ENCODE peak calls at places on chromosomes 11 and 22, in seven cellular contexts. K, E, B, O, C, Z and V are unnamed samples.

GRCh38 chr11:64043545-64043944 is 7.8 kb downstream of the FLRT1 start:
- DNase-seq in K (no peak), E (no peak), B (no peak), O (no peak), C (no peak), Z (no peak), V (no peak)

GRCh38 chr11:73391665-73392064 is 15.5 kb downstream of the RELT start:
- DNase-seq in K (no peak), E (no peak), B (no peak), O (no peak), C (no peak), Z (no peak), V (no peak)

GRCh38 chr22:35838849-35839646 is 121.4 kb downstream of the APOL5 start:
- DNase-seq in K (no peak), E (no peak), B (peak; percentile 24), O (peak; percentile 45), C (no peak), Z (no peak), V (peak; percentile 50)

GRCh38 chr11:59754494-59754858 is 700 bp upstream of the STX3 start:
- DNase-seq in K (peak; percentile 39), E (no peak), B (no peak), O (no peak), C (no peak), Z (no peak), V (no peak)

GRCh38 chr11:32259641-32260081 is 168.8 kb downstream of the RCN1 start:
- DNase-seq in K (no peak), E (no peak), B (no peak), O (no peak), C (no peak), Z (peak; percentile 62), V (peak; percentile 31)

GRCh38 chr22:16699336-16699735 is 106.7 kb upstream of the CCT8L2 start:
- DNase-seq in K (no peak), E (no peak), B (no peak), O (no peak), C (no peak), Z (no peak), V (no peak)

GRCh38 chr11:127931811-127932210 is 655.5 kb downstream of the ETS1 start:
- DNase-seq in K (no peak), E (no peak), B (no peak), O (no peak), C (no peak), Z (no peak), V (no peak)

GRCh38 chr11:96215094-96215782 is 127.8 kb downstream of the MAML2 start:
- DNase-seq in K (no peak), E (no peak), B (no peak), O (no peak), C (no peak), Z (peak; percentile 72), V (no peak)

GRCh38 chr11:71321433-71322191 is 69.2 kb upstream of the SHANK2 start:
- DNase-seq in K (no peak), E (no peak), B (no peak), O (no peak), C (no peak), Z (no peak), V (no peak)

GRCh38 chr22:48154169-48154942 is 1391.9 kb downstream of the TBC1D22A start:
- DNase-seq in K (no peak), E (no peak), B (no peak), O (no peak), C (no peak), Z (no peak), V (no peak)

GRCh38 chr11:108697872-108698473 is 33.1 kb downstream of the DDX10 start:
- DNase-seq in K (peak; percentile 59), E (no peak), B (peak; percentile 51), O (peak; percentile 54), C (peak; percentile 20), Z (peak; percentile 49), V (peak; percentile 51)

GRCh38 chr11:2470495-2470894 is 25.7 kb downstream of the KCNQ1 start:
- DNase-seq in K (no peak), E (no peak), B (no peak), O (no peak), C (no peak), Z (no peak), V (no peak)

GRCh38 chr11:12008790-12009616 is 577 bp upstream of the DKK3 start:
- DNase-seq in K (peak; percentile 99), E (peak; percentile 88), B (no peak), O (no peak), C (peak; percentile 93), Z (no peak), V (no peak)

GRCh38 chr11:120229451-120230424 is 10.2 kb upstream of the POU2F3 start:
- DNase-seq in K (peak; percentile 66), E (no peak), B (no peak), O (peak; percentile 23), C (peak; percentile 64), Z (no peak), V (peak; percentile 70)

GRCh38 chr11:44582641-44583352 is 17.3 kb downstream of the CD82 start:
- DNase-seq in K (no peak), E (no peak), B (no peak), O (no peak), C (no peak), Z (no peak), V (no peak)

GRCh38 chr22:49999063-49999900 is 13.3 kb downstream of the IL17REL start:
- DNase-seq in K (peak; percentile 96), E (peak; percentile 78), B (no peak), O (no peak), C (peak; percentile 91), Z (no peak), V (no peak)

GRCh38 chr22:50001388-50002231 is 11.0 kb downstream of the IL17REL start:
- DNase-seq in K (no peak), E (no peak), B (no peak), O (no peak), C (no peak), Z (no peak), V (no peak)

GRCh38 chr22:49998718-49999062 is 13.9 kb downstream of the IL17REL start:
- DNase-seq in K (no peak), E (no peak), B (no peak), O (no peak), C (no peak), Z (no peak), V (no peak)

GRCh38 chr22:50000587-50001387 is 11.8 kb downstream of the IL17REL start:
- DNase-seq in K (peak; percentile 32), E (no peak), B (no peak), O (no peak), C (no peak), Z (no peak), V (no peak)

GRCh38 chr22:49999901-50000586 is 12.5 kb downstream of the IL17REL start:
- DNase-seq in K (peak; percentile 44), E (peak; percentile 82), B (no peak), O (no peak), C (no peak), Z (no peak), V (no peak)
- TF ChIP-seq JUND in K (no peak), E (no peak), B (no peak), O (no peak), C (no peak), Z (no peak), V (no peak)

DNA sequence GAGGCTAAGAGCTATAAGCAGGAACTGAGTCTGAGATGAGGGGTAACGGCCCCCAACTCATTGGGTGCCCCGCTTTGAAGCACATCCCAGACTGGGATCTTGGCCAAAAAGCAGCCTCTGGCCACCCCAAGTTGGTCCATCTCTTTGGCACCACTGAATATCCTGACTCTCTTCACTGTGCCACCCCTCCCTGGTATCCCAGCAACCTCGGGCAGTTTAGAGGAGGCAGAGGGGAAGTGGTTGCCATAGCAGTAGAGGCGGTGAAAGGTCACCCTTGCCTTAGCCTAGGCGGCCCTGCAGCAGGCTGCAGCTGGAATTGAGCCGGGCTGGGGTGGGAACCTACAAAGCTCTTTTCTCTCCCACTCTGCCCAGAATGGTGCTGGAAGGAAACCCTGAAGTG is 1.1 kb downstream of the PELI3 start:
- DNase-seq in K (peak; percentile 54), E (peak; percentile 51), B (no peak), O (no peak), C (no peak), Z (no peak), V (no peak)
- TF ChIP-seq JUND in K (no peak), E (no peak), B (no peak), O (no peak), C (no peak), Z (no peak), V (no peak)

DNA sequence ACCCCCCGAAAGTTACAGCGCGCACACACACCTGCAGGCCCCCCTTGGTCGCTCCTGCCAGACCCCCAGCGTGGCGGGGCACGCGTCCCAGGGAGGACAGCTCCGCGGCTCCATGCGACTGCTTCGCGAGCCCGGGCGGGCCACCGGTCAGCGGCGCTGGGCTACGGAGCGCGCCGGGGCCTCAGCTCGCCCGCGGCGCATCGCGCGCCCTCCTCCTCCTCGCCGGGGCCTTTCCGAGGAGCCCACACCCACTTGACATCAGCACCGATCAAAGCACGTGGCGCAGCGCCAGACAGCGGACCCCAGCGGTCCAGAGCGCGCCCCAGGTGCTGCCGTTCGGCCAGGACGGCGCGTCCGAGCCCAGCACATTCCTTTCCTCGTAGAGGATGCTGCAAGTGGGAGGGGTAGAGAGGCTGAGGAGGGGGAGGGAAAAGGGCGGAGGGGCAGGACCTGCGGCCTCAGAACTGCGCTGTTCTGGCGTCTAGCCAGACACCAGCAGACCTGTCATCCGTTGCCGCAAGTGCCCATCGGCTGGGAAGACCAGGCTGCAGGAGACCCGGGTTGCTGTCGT is 88.6 kb downstream of the PLEKHA7 start:
- DNase-seq in K (peak; percentile 85), E (peak; percentile 77), B (peak; percentile 29), O (peak; percentile 64), C (no peak), Z (no peak), V (peak; percentile 56)
- TF ChIP-seq JUND in K (no peak), E (no peak), B (no peak), O (no peak), C (no peak), Z (no peak), V (no peak)

GRCh38 chr22:38068641-38069371 is 11.6 kb downstream of the PICK1 start:
- DNase-seq in K (no peak), E (no peak), B (no peak), O (no peak), C (no peak), Z (no peak), V (no peak)

GRCh38 chr22:38067771-38068360 is 10.7 kb downstream of the PICK1 start:
- DNase-seq in K (peak; percentile 1), E (no peak), B (no peak), O (no peak), C (no peak), Z (no peak), V (no peak)

GRCh38 chr22:38067028-38067415 is 9.8 kb downstream of the PICK1 start:
- DNase-seq in K (no peak), E (no peak), B (no peak), O (no peak), C (no peak), Z (no peak), V (no peak)

GRCh38 chr22:38065539-38065938 is 8.3 kb downstream of the PICK1 start:
- DNase-seq in K (no peak), E (no peak), B (no peak), O (no peak), C (no peak), Z (no peak), V (no peak)

DNA sequence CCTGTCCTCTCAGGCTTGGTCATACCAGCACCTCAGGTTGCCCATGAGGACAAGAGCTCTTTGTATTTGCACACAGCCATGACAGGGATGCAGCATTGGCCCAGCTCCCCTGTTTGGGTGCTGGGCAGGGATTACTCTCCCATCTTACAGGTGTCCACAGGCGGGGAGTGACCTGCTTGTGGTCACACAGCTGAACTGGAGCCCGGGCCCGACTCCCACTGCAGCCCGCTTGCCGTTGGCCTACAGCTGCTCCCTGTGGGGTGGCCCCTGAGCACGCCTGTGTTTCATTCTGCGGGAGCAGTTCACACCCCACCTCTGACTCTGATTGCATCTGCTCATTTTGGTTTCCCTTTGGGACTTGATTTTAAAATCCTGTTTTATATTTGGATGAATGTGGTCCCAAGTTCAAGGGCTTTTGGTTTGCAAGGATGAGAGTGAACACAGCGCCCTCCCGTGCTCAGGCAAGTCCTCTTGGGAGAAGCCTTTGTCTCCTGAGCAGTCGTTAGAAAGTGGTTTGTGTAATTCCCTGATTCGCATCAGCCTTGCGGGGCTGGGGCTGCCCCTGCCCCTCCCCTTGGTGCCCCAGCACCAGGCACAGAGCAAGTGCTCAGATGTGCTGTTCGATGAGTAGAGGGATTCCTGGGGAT is 9.3 kb downstream of the PICK1 start:
- DNase-seq in K (no peak), E (no peak), B (no peak), O (no peak), C (no peak), Z (no peak), V (no peak)
- TF ChIP-seq JUND in K (no peak), E (no peak), B (no peak), O (no peak), C (no peak), Z (no peak), V (no peak)